ENCODE peak calls at places on chromosome 14, in nine cellular contexts. Y, R, F, O, E, D, B, C and S are unnamed samples.

GRCh38 chr14:40841886-40842285 is 764.8 kb upstream of the LRFN5 start:
- DNase-seq in E (no peak), R (no peak), Y (no peak), D (no peak), F (no peak), C (no peak), B (no peak), O (no peak), S (no peak)

GRCh38 chr14:95559203-95559602 is 24.4 kb downstream of the GLRX5 start:
- DNase-seq in O (no peak), D (no peak), B (no peak), C (no peak), F (no peak), Y (no peak), R (no peak), E (peak; percentile 40), S (no peak)

GRCh38 chr14:99326041-99326710 is 54.2 kb upstream of the BCL11B start:
- DNase-seq in C (no peak), E (no peak), R (no peak), Y (no peak), B (no peak), F (no peak), D (no peak), O (no peak), S (no peak)

GRCh38 chr14:88933203-88933602 is 108.8 kb downstream of the TTC8 start:
- DNase-seq in Y (no peak), D (no peak), R (no peak), C (peak; percentile 10), O (no peak), E (no peak), F (peak; percentile 15), B (no peak), S (no peak)

GRCh38 chr14:102415671-102416070 is 52.9 kb downstream of the TECPR2 start:
- DNase-seq in Y (no peak), B (no peak), O (no peak), R (no peak), F (no peak), E (no peak), D (no peak), C (no peak), S (no peak)

GRCh38 chr14:71423481-71423880 is 508.7 kb upstream of the RGS6 start:
- DNase-seq in O (no peak), E (no peak), D (no peak), C (no peak), R (no peak), Y (no peak), F (no peak), B (no peak), S (no peak)

GRCh38 chr14:57244103-57244502 is 24.6 kb downstream of the EXOC5 start:
- DNase-seq in R (no peak), O (no peak), Y (no peak), B (peak; percentile 65), C (no peak), D (no peak), E (peak; percentile 26), F (no peak), S (no peak)

GRCh38 chr14:23423657-23424056 is 11.8 kb downstream of the MYH7 start:
- DNase-seq in R (no peak), E (no peak), B (no peak), C (no peak), Y (no peak), O (no peak), F (no peak), D (no peak), S (no peak)

GRCh38 chr14:74658535-74659130 is 46.6 kb upstream of the LTBP2 start:
- DNase-seq in E (peak; percentile 10), B (peak; percentile 66), C (peak; percentile 34), R (no peak), O (no peak), F (no peak), Y (no peak), D (no peak), S (no peak)

GRCh38 chr14:35821546-35822411 is 4.4 kb upstream of the BRMS1L start:
- DNase-seq in C (peak; percentile 48), F (peak; percentile 8), Y (peak; percentile 12), D (peak; percentile 28), O (no peak), R (no peak), E (peak; percentile 44), B (peak; percentile 43), S (peak; percentile 48)

GRCh38 chr14:102969901-102970300 is 47.4 kb downstream of the AMN start:
- DNase-seq in O (no peak), B (no peak), E (no peak), C (no peak), R (no peak), Y (no peak), F (no peak), D (no peak), S (no peak)

GRCh38 chr14:85443001-85443400 is 86.9 kb upstream of the FLRT2 start:
- DNase-seq in F (no peak), B (no peak), D (no peak), E (peak; percentile 76), Y (no peak), C (no peak), R (no peak), O (no peak), S (no peak)

GRCh38 chr14:99273025-99273723 is 1.2 kb upstream of the BCL11B start:
- DNase-seq in B (no peak), O (no peak), R (peak; percentile 36), Y (peak; percentile 16), C (peak; percentile 19), E (no peak), D (no peak), F (peak; percentile 74), S (no peak)

GRCh38 chr14:92670967-92671366 is 77.5 kb downstream of the LGMN start:
- DNase-seq in F (no peak), O (no peak), Y (no peak), B (peak; percentile 49), R (no peak), D (no peak), E (no peak), C (peak; percentile 58), S (no peak)

GRCh38 chr14:104681689-104682074 is 7.7 kb upstream of the INF2 start:
- DNase-seq in Y (no peak), O (no peak), E (peak; percentile 67), R (no peak), C (peak; percentile 88), D (no peak), B (peak; percentile 80), F (no peak), S (peak; percentile 91)

GRCh38 chr14:44658389-44658696 is 151.3 kb upstream of the FSCB start:
- DNase-seq in R (no peak), O (no peak), Y (no peak), C (no peak), B (no peak), F (no peak), D (no peak), E (no peak), S (no peak)

GRCh38 chr14:105052110-105052458 is 13.1 kb downstream of the GPR132 start:
- DNase-seq in Y (no peak), R (no peak), B (no peak), D (no peak), O (no peak), E (no peak), C (no peak), F (no peak), S (no peak)

GRCh38 chr14:71139058-71139946 is 232.0 kb downstream of the PCNX1 start:
- DNase-seq in D (peak; percentile 76), O (peak; percentile 24), E (peak; percentile 23), R (peak; percentile 36), Y (peak; percentile 37), C (peak; percentile 41), B (peak; percentile 53), F (peak; percentile 26), S (peak; percentile 46)

GRCh38 chr14:103149351-103149750 is 26.1 kb downstream of the TNFAIP2 start:
- DNase-seq in E (no peak), B (no peak), Y (no peak), F (no peak), C (no peak), R (no peak), D (no peak), O (no peak), S (no peak)

GRCh38 chr14:90545966-90546751 is 149.3 kb downstream of the CALM1 start:
- DNase-seq in D (no peak), O (no peak), R (no peak), F (no peak), B (peak; percentile 19), Y (no peak), E (no peak), C (no peak), S (no peak)

GRCh38 chr14:105500036-105500725 is 9.1 kb downstream of the TEDC1 start:
- DNase-seq in D (no peak), B (no peak), R (peak; percentile 17), O (no peak), Y (no peak), F (no peak), C (no peak), E (no peak), S (no peak)

GRCh38 chr14:100822921-100823320 is 3.0 kb upstream of the MEG3 start:
- DNase-seq in Y (no peak), C (no peak), O (no peak), D (no peak), B (peak; percentile 18), E (no peak), F (no peak), R (no peak), S (no peak)

GRCh38 chr14:51006781-51007211 is 62.5 kb upstream of the PYGL start:
- DNase-seq in Y (no peak), R (no peak), B (peak; percentile 90), O (no peak), E (peak; percentile 95), F (no peak), C (peak; percentile 96), D (no peak), S (peak; percentile 74)

GRCh38 chr14:61525293-61526011 is 169.9 kb upstream of the HIF1A start:
- DNase-seq in R (peak; percentile 38), D (no peak), B (peak; percentile 65), C (peak; percentile 90), Y (peak; percentile 28), O (peak; percentile 36), F (no peak), E (peak; percentile 99), S (peak; percentile 65)

GRCh38 chr14:76426161-76426696 is 50.3 kb downstream of the ESRRB start:
- DNase-seq in F (no peak), D (no peak), E (no peak), C (peak; percentile 2), B (no peak), R (no peak), O (no peak), Y (no peak), S (no peak)

GRCh38 chr14:76868453-76869170 is 42.4 kb downstream of the LRRC74A start:
- DNase-seq in O (no peak), E (no peak), F (no peak), Y (no peak), C (no peak), D (no peak), R (no peak), B (no peak), S (no peak)